ENCODE peak calls at places on chromosomes 2 and 18, in four cellular contexts. One of them, this sample, is unnamed.

GRCh38 chr2:190881074-190881479 is 456 bp downstream of the GLS start:
- DNase-seq in activated CD4-positive, alpha-beta T cell treated with anti-CD3 and anti-CD28 coated beads for 48 hours: no peak
- DNase-seq in iris pigment epithelial cell: no peak
- DNase-seq in posterior vena cava: no peak
- DNase-seq in this sample: no peak

GRCh38 chr2:199216253-199216652 is 241.5 kb downstream of the SATB2 start:
- DNase-seq in posterior vena cava: no peak
- DNase-seq in iris pigment epithelial cell: no peak
- DNase-seq in activated CD4-positive, alpha-beta T cell treated with anti-CD3 and anti-CD28 coated beads for 48 hours: no peak
- DNase-seq in this sample: no peak

GRCh38 chr2:237132799-237133198 is 47.1 kb downstream of the COPS8 start:
- DNase-seq in iris pigment epithelial cell: no peak
- DNase-seq in posterior vena cava: no peak
- DNase-seq in activated CD4-positive, alpha-beta T cell treated with anti-CD3 and anti-CD28 coated beads for 48 hours: peak
- DNase-seq in this sample: no peak

GRCh38 chr18:2538844-2539243 is 32.5 kb downstream of the METTL4 start:
- DNase-seq in activated CD4-positive, alpha-beta T cell treated with anti-CD3 and anti-CD28 coated beads for 48 hours: no peak
- DNase-seq in iris pigment epithelial cell: peak
- DNase-seq in posterior vena cava: no peak
- DNase-seq in this sample: no peak

GRCh38 chr2:121470917-121471316 is 59.8 kb upstream of the RNU4ATAC start:
- DNase-seq in posterior vena cava: no peak
- DNase-seq in iris pigment epithelial cell: no peak
- DNase-seq in activated CD4-positive, alpha-beta T cell treated with anti-CD3 and anti-CD28 coated beads for 48 hours: no peak
- DNase-seq in this sample: no peak

GRCh38 chr2:113872201-113872600 is 17.7 kb upstream of the ACTR3 start:
- DNase-seq in activated CD4-positive, alpha-beta T cell treated with anti-CD3 and anti-CD28 coated beads for 48 hours: no peak
- DNase-seq in posterior vena cava: no peak
- DNase-seq in iris pigment epithelial cell: peak
- DNase-seq in this sample: no peak

GRCh38 chr2:207308519-207309224 is 142.9 kb upstream of the KLF7 start:
- DNase-seq in posterior vena cava: no peak
- DNase-seq in activated CD4-positive, alpha-beta T cell treated with anti-CD3 and anti-CD28 coated beads for 48 hours: no peak
- DNase-seq in iris pigment epithelial cell: no peak
- DNase-seq in this sample: no peak

GRCh38 chr2:120738786-120739771 is 3.4 kb downstream of the GLI2 start:
- DNase-seq in iris pigment epithelial cell: no peak
- DNase-seq in posterior vena cava: peak
- DNase-seq in activated CD4-positive, alpha-beta T cell treated with anti-CD3 and anti-CD28 coated beads for 48 hours: no peak
- DNase-seq in this sample: no peak

GRCh38 chr2:221818569-221818968 is 246.5 kb upstream of the EPHA4 start:
- DNase-seq in posterior vena cava: no peak
- DNase-seq in activated CD4-positive, alpha-beta T cell treated with anti-CD3 and anti-CD28 coated beads for 48 hours: no peak
- DNase-seq in iris pigment epithelial cell: no peak
- DNase-seq in this sample: no peak

GRCh38 chr2:84395819-84396218 is 63.3 kb downstream of the SUCLG1 start:
- DNase-seq in posterior vena cava: no peak
- DNase-seq in activated CD4-positive, alpha-beta T cell treated with anti-CD3 and anti-CD28 coated beads for 48 hours: no peak
- DNase-seq in iris pigment epithelial cell: peak
- DNase-seq in this sample: no peak

GRCh38 chr2:165833156-165833555 is 39.1 kb upstream of the GALNT3 start:
- DNase-seq in posterior vena cava: no peak
- DNase-seq in iris pigment epithelial cell: peak
- DNase-seq in activated CD4-positive, alpha-beta T cell treated with anti-CD3 and anti-CD28 coated beads for 48 hours: no peak
- DNase-seq in this sample: no peak

GRCh38 chr2:147177449-147177848 is 667.4 kb upstream of the ACVR2A start:
- DNase-seq in iris pigment epithelial cell: peak
- DNase-seq in posterior vena cava: no peak
- DNase-seq in activated CD4-positive, alpha-beta T cell treated with anti-CD3 and anti-CD28 coated beads for 48 hours: no peak
- DNase-seq in this sample: no peak

GRCh38 chr18:4433762-4434161 is 21.3 kb downstream of the DLGAP1 start:
- DNase-seq in activated CD4-positive, alpha-beta T cell treated with anti-CD3 and anti-CD28 coated beads for 48 hours: no peak
- DNase-seq in iris pigment epithelial cell: no peak
- DNase-seq in posterior vena cava: no peak
- DNase-seq in this sample: no peak

GRCh38 chr18:43486462-43486861 is 209.2 kb upstream of the SYT4 start:
- DNase-seq in activated CD4-positive, alpha-beta T cell treated with anti-CD3 and anti-CD28 coated beads for 48 hours: peak
- DNase-seq in iris pigment epithelial cell: peak
- DNase-seq in posterior vena cava: peak
- DNase-seq in this sample: peak

GRCh38 chr2:118089015-118089800 is 937 bp downstream of the INSIG2 start:
- DNase-seq in iris pigment epithelial cell: peak
- DNase-seq in activated CD4-positive, alpha-beta T cell treated with anti-CD3 and anti-CD28 coated beads for 48 hours: peak
- DNase-seq in posterior vena cava: peak
- DNase-seq in this sample: no peak

GRCh38 chr2:164242409-164242808 is 378.9 kb downstream of the GRB14 start:
- DNase-seq in iris pigment epithelial cell: no peak
- DNase-seq in posterior vena cava: no peak
- DNase-seq in activated CD4-positive, alpha-beta T cell treated with anti-CD3 and anti-CD28 coated beads for 48 hours: no peak
- DNase-seq in this sample: no peak

GRCh38 chr2:119487434-119488244 is 36.6 kb downstream of the SCTR start:
- DNase-seq in activated CD4-positive, alpha-beta T cell treated with anti-CD3 and anti-CD28 coated beads for 48 hours: no peak
- DNase-seq in posterior vena cava: no peak
- DNase-seq in iris pigment epithelial cell: no peak
- DNase-seq in this sample: no peak

GRCh38 chr2:241692448-241692847 is 5.8 kb upstream of the DTYMK start:
- DNase-seq in iris pigment epithelial cell: peak
- DNase-seq in activated CD4-positive, alpha-beta T cell treated with anti-CD3 and anti-CD28 coated beads for 48 hours: no peak
- DNase-seq in posterior vena cava: no peak
- DNase-seq in this sample: no peak

GRCh38 chr2:163711244-163711643 is 24.6 kb downstream of the FIGN start:
- DNase-seq in activated CD4-positive, alpha-beta T cell treated with anti-CD3 and anti-CD28 coated beads for 48 hours: no peak
- DNase-seq in iris pigment epithelial cell: no peak
- DNase-seq in posterior vena cava: no peak
- DNase-seq in this sample: no peak

GRCh38 chr2:215772634-215773563 is 240.5 kb downstream of the MREG start:
- DNase-seq in posterior vena cava: no peak
- DNase-seq in iris pigment epithelial cell: no peak
- DNase-seq in activated CD4-positive, alpha-beta T cell treated with anti-CD3 and anti-CD28 coated beads for 48 hours: no peak
- DNase-seq in this sample: no peak

GRCh38 chr2:120991401-120991800 is 255.7 kb downstream of the GLI2 start:
- DNase-seq in activated CD4-positive, alpha-beta T cell treated with anti-CD3 and anti-CD28 coated beads for 48 hours: no peak
- DNase-seq in iris pigment epithelial cell: no peak
- DNase-seq in posterior vena cava: no peak
- DNase-seq in this sample: no peak

GRCh38 chr2:36562245-36562644 is 35.7 kb downstream of the FEZ2 start:
- DNase-seq in posterior vena cava: no peak
- DNase-seq in activated CD4-positive, alpha-beta T cell treated with anti-CD3 and anti-CD28 coated beads for 48 hours: no peak
- DNase-seq in iris pigment epithelial cell: peak
- DNase-seq in this sample: no peak

GRCh38 chr2:70111752-70112591 is 24.7 kb downstream of the PCBP1 start:
- DNase-seq in posterior vena cava: peak
- DNase-seq in iris pigment epithelial cell: no peak
- DNase-seq in activated CD4-positive, alpha-beta T cell treated with anti-CD3 and anti-CD28 coated beads for 48 hours: no peak
- DNase-seq in this sample: no peak

GRCh38 chr2:176056411-176056810 is 27.4 kb downstream of the EVX2 start:
- DNase-seq in posterior vena cava: no peak
- DNase-seq in activated CD4-positive, alpha-beta T cell treated with anti-CD3 and anti-CD28 coated beads for 48 hours: no peak
- DNase-seq in iris pigment epithelial cell: no peak
- DNase-seq in this sample: peak